ENCODE peak calls at places on chromosome 12, in six cellular contexts. One of them, this sample, is unnamed.

GRCh38 chr12:28893365-28893764 is 255.7 kb upstream of the FAR2 start:
- DNase-seq in CD8-positive, alpha-beta T cell: no peak
- DNase-seq in breast epithelium: no peak
- DNase-seq in psoas muscle: no peak
- DNase-seq in lung: no peak
- DNase-seq in OCI-LY7: no peak
- DNase-seq in this sample: no peak

GRCh38 chr12:64178122-64178521 is 44.0 kb downstream of the KICS2 start:
- DNase-seq in CD8-positive, alpha-beta T cell: no peak
- DNase-seq in breast epithelium: no peak
- DNase-seq in psoas muscle: no peak
- DNase-seq in lung: no peak
- DNase-seq in OCI-LY7: no peak
- DNase-seq in this sample: no peak

GRCh38 chr12:46214668-46215429 is 54.0 kb downstream of the SLC38A1 start:
- DNase-seq in CD8-positive, alpha-beta T cell: peak; percentile 95
- DNase-seq in breast epithelium: no peak
- DNase-seq in psoas muscle: no peak
- DNase-seq in lung: no peak
- DNase-seq in OCI-LY7: peak; percentile 40
- DNase-seq in this sample: no peak

GRCh38 chr12:64478661-64479060 is 26.7 kb downstream of the TBK1 start:
- DNase-seq in CD8-positive, alpha-beta T cell: no peak
- DNase-seq in breast epithelium: no peak
- DNase-seq in psoas muscle: no peak
- DNase-seq in lung: no peak
- DNase-seq in OCI-LY7: no peak
- DNase-seq in this sample: no peak

GRCh38 chr12:29762637-29763300 is 21.0 kb downstream of the TMTC1 start:
- DNase-seq in CD8-positive, alpha-beta T cell: no peak
- DNase-seq in breast epithelium: no peak
- DNase-seq in psoas muscle: peak; percentile 84
- DNase-seq in lung: no peak
- DNase-seq in OCI-LY7: no peak
- DNase-seq in this sample: no peak

GRCh38 chr12:131831635-131832041 is 3.4 kb downstream of the MMP17 start:
- DNase-seq in CD8-positive, alpha-beta T cell: no peak
- DNase-seq in breast epithelium: no peak
- DNase-seq in psoas muscle: peak; percentile 67
- DNase-seq in lung: no peak
- DNase-seq in OCI-LY7: no peak
- DNase-seq in this sample: no peak

GRCh38 chr12:106299193-106299794 is 3.2 kb upstream of the TCP11L2 start:
- DNase-seq in CD8-positive, alpha-beta T cell: no peak
- DNase-seq in breast epithelium: no peak
- DNase-seq in psoas muscle: peak; percentile 55
- DNase-seq in lung: no peak
- DNase-seq in OCI-LY7: no peak
- DNase-seq in this sample: no peak

GRCh38 chr12:39777465-39777864 is 157.9 kb upstream of the ABCD2 start:
- DNase-seq in CD8-positive, alpha-beta T cell: no peak
- DNase-seq in breast epithelium: no peak
- DNase-seq in psoas muscle: peak; percentile 34
- DNase-seq in lung: no peak
- DNase-seq in OCI-LY7: no peak
- DNase-seq in this sample: no peak

GRCh38 chr12:42716521-42716920 is 127.0 kb upstream of the PRICKLE1 start:
- DNase-seq in CD8-positive, alpha-beta T cell: no peak
- DNase-seq in breast epithelium: no peak
- DNase-seq in psoas muscle: peak; percentile 64
- DNase-seq in lung: no peak
- DNase-seq in OCI-LY7: no peak
- DNase-seq in this sample: no peak

GRCh38 chr12:4763549-4763948 is 43.3 kb downstream of the GALNT8 start:
- DNase-seq in CD8-positive, alpha-beta T cell: peak; percentile 24
- DNase-seq in breast epithelium: no peak
- DNase-seq in psoas muscle: no peak
- DNase-seq in lung: no peak
- DNase-seq in OCI-LY7: no peak
- DNase-seq in this sample: no peak

GRCh38 chr12:49807991-49808580 is 20.1 kb downstream of the NCKAP5L start:
- DNase-seq in CD8-positive, alpha-beta T cell: no peak
- DNase-seq in breast epithelium: peak; percentile 31
- DNase-seq in psoas muscle: peak; percentile 51
- DNase-seq in lung: no peak
- DNase-seq in OCI-LY7: no peak
- DNase-seq in this sample: no peak

GRCh38 chr12:39236994-39237393 is 205.9 kb downstream of the KIF21A start:
- DNase-seq in CD8-positive, alpha-beta T cell: no peak
- DNase-seq in breast epithelium: no peak
- DNase-seq in psoas muscle: no peak
- DNase-seq in lung: no peak
- DNase-seq in OCI-LY7: no peak
- DNase-seq in this sample: no peak

GRCh38 chr12:34299802-34300193 is 277.5 kb downstream of the ALG10 start:
- DNase-seq in CD8-positive, alpha-beta T cell: no peak
- DNase-seq in breast epithelium: no peak
- DNase-seq in psoas muscle: peak; percentile 12
- DNase-seq in lung: no peak
- DNase-seq in OCI-LY7: no peak
- DNase-seq in this sample: no peak

GRCh38 chr12:95321516-95322246 is 104.1 kb downstream of the VEZT start:
- DNase-seq in CD8-positive, alpha-beta T cell: no peak
- DNase-seq in breast epithelium: no peak
- DNase-seq in psoas muscle: no peak
- DNase-seq in lung: no peak
- DNase-seq in OCI-LY7: no peak
- DNase-seq in this sample: no peak

GRCh38 chr12:124109760-124110159 is 136.7 kb downstream of the ZNF664 start:
- DNase-seq in CD8-positive, alpha-beta T cell: no peak
- DNase-seq in breast epithelium: no peak
- DNase-seq in psoas muscle: no peak
- DNase-seq in lung: no peak
- DNase-seq in OCI-LY7: peak; percentile 73
- DNase-seq in this sample: no peak

DNA sequence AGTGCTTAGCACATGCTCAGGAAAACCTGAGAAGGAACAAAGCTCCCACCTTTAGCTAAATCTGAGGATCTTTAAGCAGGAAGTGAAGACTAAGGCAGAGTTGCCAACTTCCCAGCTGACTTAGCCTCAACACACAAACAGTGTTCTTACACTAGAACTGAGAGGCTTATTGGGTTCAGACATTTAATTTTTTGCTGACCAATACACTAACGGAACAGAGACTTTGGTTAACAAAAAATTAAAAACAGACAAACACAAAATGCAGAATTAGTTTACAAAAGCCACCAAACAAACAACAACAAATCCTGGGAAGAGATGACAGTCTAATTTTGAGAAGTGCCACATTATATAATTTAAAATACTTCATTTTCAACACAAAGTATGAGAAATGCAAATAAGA is 1123.7 kb upstream of the ATXN7L3B start:
- DNase-seq in CD8-positive, alpha-beta T cell: no peak
- DNase-seq in breast epithelium: no peak
- DNase-seq in psoas muscle: no peak
- DNase-seq in lung: no peak
- DNase-seq in OCI-LY7: no peak
- DNase-seq in this sample: no peak
- H3K4me3 ChIP-seq in CD8-positive, alpha-beta T cell: no peak overlapping the region
- H3K4me3 ChIP-seq in breast epithelium: no peak overlapping the region
- H3K4me3 ChIP-seq in psoas muscle: no peak overlapping the region
- H3K4me3 ChIP-seq in lung: no peak overlapping the region
- H3K4me3 ChIP-seq in OCI-LY7: no peak overlapping the region
- H3K4me3 ChIP-seq in this sample: no peak overlapping the region

DNA sequence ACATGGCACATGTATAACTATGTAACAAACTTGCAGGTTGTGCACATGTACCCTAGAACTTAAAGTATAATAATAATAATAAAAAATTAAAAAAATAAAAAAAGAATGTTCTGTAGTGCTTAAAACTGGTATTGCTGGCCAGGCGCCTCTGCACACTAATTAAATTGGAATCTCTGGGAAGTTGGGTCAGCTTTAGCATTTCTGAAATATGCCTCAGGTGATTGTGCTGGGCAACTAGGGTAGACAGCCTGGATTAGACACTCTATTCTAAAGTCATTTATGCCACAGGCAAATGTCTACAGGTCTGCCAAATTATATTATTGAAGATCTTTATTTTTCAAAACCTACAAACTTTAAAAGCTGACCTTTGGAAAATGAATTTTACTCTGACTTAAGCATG is 55.3 kb downstream of the PPM1H start:
- DNase-seq in CD8-positive, alpha-beta T cell: no peak
- DNase-seq in breast epithelium: no peak
- DNase-seq in psoas muscle: no peak
- DNase-seq in lung: no peak
- DNase-seq in OCI-LY7: no peak
- DNase-seq in this sample: no peak
- H3K4me1 ChIP-seq in CD8-positive, alpha-beta T cell: no peaks in the 10 kb centered on the region
- H3K4me1 ChIP-seq in breast epithelium: no peaks in the 10 kb centered on the region
- H3K4me1 ChIP-seq in psoas muscle: no peaks in the 10 kb centered on the region
- H3K4me1 ChIP-seq in lung: no peaks in the 10 kb centered on the region
- H3K4me1 ChIP-seq in OCI-LY7: peaks cover 33% of the 10 kb centered on the region
- H3K4me1 ChIP-seq in this sample: no peaks in the 10 kb centered on the region

DNA sequence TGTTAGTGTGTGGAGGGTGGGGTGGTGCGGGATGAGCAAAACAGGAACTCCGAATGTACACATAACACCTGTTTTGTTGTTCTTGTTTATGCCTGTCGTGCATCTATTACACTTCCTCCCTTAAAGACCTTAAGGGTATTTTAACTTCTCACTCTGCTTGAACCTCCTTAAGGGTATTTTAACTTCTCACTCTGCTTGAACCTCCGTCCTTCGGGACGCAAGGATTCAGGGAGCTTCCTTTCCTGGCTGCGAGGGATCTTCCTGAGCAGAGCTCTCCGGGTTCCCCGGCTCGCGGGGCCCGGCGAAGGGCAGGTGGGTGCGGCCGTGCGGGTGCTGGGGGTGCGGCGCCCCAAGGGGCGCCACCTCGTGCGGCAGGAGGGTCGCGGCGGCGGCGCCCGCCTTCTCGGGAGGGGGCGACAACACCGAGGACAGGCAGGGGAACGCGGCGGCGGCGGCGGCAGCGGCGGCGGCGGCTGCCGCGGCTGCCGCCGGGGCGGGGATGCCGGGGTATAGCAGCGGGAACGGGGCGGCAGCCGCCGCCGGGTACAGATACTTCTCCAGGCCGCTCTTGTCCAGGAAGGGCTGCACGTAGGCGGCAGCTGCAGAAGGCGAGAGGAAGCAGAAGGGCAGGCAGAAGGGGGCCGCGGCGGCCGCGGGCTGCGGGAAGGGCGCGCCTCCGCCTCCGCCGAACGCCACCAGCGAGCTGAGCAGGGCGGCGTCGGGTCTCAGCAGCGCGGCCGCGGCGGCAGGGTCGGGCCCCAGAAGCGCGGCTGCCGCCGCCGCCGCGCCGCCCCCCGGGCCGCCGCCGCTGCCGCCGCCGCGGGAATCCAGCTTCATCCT is 2.8 kb downstream of the BHLHE41 start:
- DNase-seq in CD8-positive, alpha-beta T cell: peak; percentile 22
- DNase-seq in breast epithelium: no peak
- DNase-seq in psoas muscle: peak; percentile 66
- DNase-seq in lung: no peak
- DNase-seq in OCI-LY7: peak; percentile 3
- DNase-seq in this sample: peak; percentile 59
- TF ChIP-seq CTCF in CD8-positive, alpha-beta T cell: no peak
- TF ChIP-seq CTCF in breast epithelium: no peak
- TF ChIP-seq CTCF in psoas muscle: no peak
- TF ChIP-seq CTCF in lung: no peak
- TF ChIP-seq CTCF in OCI-LY7: no peak
- TF ChIP-seq CTCF in this sample: no peak

DNA sequence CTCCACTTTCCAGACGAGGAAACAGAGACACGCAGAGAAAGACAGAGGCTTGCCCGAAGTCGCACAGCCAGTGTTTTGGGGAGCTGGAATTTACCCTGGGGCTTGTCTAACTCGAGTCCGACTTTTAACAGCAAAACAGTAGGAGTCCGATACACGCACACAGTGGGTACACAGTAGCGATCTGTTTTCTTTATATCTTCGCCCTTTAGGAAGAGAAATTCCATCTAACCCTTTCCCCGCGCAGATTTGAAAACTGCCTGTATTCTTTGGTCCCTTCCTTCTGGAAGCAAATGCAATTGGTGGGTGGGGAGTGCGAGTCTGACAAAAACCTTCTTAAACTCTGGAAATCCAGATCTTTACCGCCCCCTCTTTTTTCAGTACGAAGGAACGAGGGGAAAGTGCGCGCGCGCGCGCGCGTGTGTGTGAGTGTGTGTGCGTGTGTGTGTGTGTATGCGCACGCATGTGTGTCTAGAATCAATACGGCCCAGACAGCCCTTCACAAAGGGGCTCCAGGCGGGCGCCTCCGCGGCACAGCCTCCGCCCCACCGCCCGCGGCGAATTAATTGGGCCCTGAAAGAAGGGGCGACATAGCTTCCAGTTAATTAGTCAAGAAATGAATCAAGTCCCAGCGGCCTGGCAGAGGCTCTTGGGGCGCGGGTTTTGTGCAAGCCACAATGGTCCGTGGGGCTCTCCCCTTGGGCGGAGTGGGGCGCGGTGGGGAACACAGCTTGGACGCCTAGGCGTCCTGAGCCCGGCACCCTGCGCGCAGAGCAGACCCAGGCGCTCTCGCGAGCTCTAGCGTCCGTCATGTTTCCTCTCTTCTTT is 14.0 kb upstream of the TBX3 start:
- DNase-seq in CD8-positive, alpha-beta T cell: no peak
- DNase-seq in breast epithelium: no peak
- DNase-seq in psoas muscle: no peak
- DNase-seq in lung: no peak
- DNase-seq in OCI-LY7: no peak
- DNase-seq in this sample: no peak
- H3K4me3 ChIP-seq in CD8-positive, alpha-beta T cell: no peak overlapping the region
- H3K4me3 ChIP-seq in breast epithelium: no peak overlapping the region
- H3K4me3 ChIP-seq in psoas muscle: peak overlapping the region; percentile 50
- H3K4me3 ChIP-seq in lung: no peak overlapping the region
- H3K4me3 ChIP-seq in OCI-LY7: no peak overlapping the region
- H3K4me3 ChIP-seq in this sample: peak overlapping the region; percentile 44

DNA sequence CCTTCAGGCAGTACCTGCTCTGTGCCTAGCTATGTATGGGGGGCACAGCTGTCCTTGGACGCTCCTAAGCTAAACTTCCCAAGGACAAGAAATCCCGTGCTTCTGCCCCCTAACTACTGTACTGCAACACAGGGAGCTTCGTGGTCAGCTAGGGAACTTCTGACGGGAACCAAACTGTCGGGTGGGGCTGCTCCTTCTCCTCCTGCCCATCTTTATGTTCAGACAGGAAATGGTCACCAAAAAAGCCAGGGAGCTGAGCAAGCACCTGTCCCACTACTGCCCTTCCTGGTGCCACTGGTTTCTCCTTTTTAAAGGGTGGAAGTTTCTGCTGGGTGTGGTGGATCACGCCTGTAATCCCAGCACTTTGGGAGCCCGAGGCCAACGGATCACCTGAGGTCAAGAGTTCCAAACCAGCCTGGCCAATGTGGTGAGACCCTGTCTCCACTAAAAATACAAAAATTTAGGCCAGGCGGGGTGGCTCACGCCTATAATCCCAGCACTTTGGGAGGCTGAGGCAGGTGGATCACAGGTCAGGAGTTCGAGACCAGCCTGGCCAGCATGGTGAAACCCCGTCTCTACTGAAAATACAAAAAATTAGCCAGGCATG is 26.6 kb downstream of the PXN start:
- DNase-seq in CD8-positive, alpha-beta T cell: no peak
- DNase-seq in breast epithelium: no peak
- DNase-seq in psoas muscle: no peak
- DNase-seq in lung: no peak
- DNase-seq in OCI-LY7: no peak
- DNase-seq in this sample: no peak
- H3K4me1 ChIP-seq in CD8-positive, alpha-beta T cell: peaks cover 70% of the 10 kb centered on the region
- H3K4me1 ChIP-seq in breast epithelium: peaks cover 36% of the 10 kb centered on the region
- H3K4me1 ChIP-seq in psoas muscle: peaks cover 98% of the 10 kb centered on the region
- H3K4me1 ChIP-seq in lung: peaks cover 61% of the 10 kb centered on the region
- H3K4me1 ChIP-seq in OCI-LY7: peaks cover 6% of the 10 kb centered on the region
- H3K4me1 ChIP-seq in this sample: peaks cover 3% of the 10 kb centered on the region